ENCODE peak calls at places on chromosome 14, in four cellular contexts. N is HepG2, Y is GM12878, I is H1. P is an unnamed sample. For H3K4me1, the result is how much of the 10 kb centered on the place peaks cover.

GRCh38 chr14:54796961-54797360 is 105.7 kb downstream of the GCH1 start:
- DNase-seq in Y (no peak), I (no peak), N (no peak), P (no peak)

GRCh38 chr14:29444805-29445204 is 482.8 kb downstream of the PRKD1 start:
- DNase-seq in N (no peak), I (no peak), Y (no peak), P (no peak)

GRCh38 chr14:50497351-50497750 is 35.0 kb downstream of the MAP4K5 start:
- DNase-seq in N (no peak), Y (no peak), I (no peak), P (no peak)

GRCh38 chr14:88323086-88323519 is at the start of gene KCNK10:
- DNase-seq in N (no peak), I (peak), Y (no peak), P (no peak)

GRCh38 chr14:31944256-31945073 is 132.6 kb upstream of the ARHGAP5 start:
- DNase-seq in Y (no peak), N (peak), I (no peak), P (no peak)

GRCh38 chr14:99122521-99123125 is 149.4 kb downstream of the BCL11B start:
- DNase-seq in N (no peak), I (peak), Y (no peak), P (no peak)

GRCh38 chr14:29937116-29937515 is 9.5 kb upstream of the PRKD1 start:
- DNase-seq in N (no peak), I (no peak), Y (no peak), P (no peak)

GRCh38 chr14:94079891-94080605 is 954 bp downstream of the DDX24 start:
- DNase-seq in N (peak), I (no peak), Y (no peak), P (no peak)

GRCh38 chr14:78972440-78972839 is 802.3 kb downstream of the NRXN3 start:
- DNase-seq in Y (no peak), I (no peak), N (no peak), P (no peak)

GRCh38 chr14:78968249-78968648 is 798.1 kb downstream of the NRXN3 start:
- DNase-seq in N (no peak), Y (no peak), I (no peak), P (no peak)

GRCh38 chr14:78970677-78971076 is 800.5 kb downstream of the NRXN3 start:
- DNase-seq in N (no peak), Y (no peak), I (no peak), P (no peak)

GRCh38 chr14:78967111-78967809 is 797.1 kb downstream of the NRXN3 start:
- DNase-seq in Y (no peak), I (no peak), N (no peak), P (no peak)
- TF ChIP-seq SUZ12 in Y (no peak), I (no peak), N (no peak), P (no peak)

GRCh38 chr14:34824826-34825225 is 50.3 kb downstream of the BAZ1A start:
- DNase-seq in N (no peak), I (no peak), Y (no peak), P (no peak)
- H3K4me1 ChIP-seq in N (under half), I (under half), Y (under half), P (under half)

GRCh38 chr14:56004807-56005579 is 113.2 kb upstream of the PELI2 start:
- DNase-seq in Y (peak), N (no peak), I (no peak), P (no peak)

GRCh38 chr14:56002316-56002715 is 115.9 kb upstream of the PELI2 start:
- DNase-seq in N (no peak), I (no peak), Y (no peak), P (no peak)

GRCh38 chr14:56004323-56004722 is 113.9 kb upstream of the PELI2 start:
- DNase-seq in Y (no peak), N (no peak), I (no peak), P (no peak)

GRCh38 chr14:56000846-56001245 is 117.4 kb upstream of the PELI2 start:
- DNase-seq in N (no peak), Y (no peak), I (no peak), P (no peak)

GRCh38 chr14:56002876-56003625 is 115.2 kb upstream of the PELI2 start:
- DNase-seq in Y (peak), I (no peak), N (no peak), P (no peak)
- TF ChIP-seq SUZ12 in Y (no peak), I (no peak), N (no peak), P (no peak)

DNA sequence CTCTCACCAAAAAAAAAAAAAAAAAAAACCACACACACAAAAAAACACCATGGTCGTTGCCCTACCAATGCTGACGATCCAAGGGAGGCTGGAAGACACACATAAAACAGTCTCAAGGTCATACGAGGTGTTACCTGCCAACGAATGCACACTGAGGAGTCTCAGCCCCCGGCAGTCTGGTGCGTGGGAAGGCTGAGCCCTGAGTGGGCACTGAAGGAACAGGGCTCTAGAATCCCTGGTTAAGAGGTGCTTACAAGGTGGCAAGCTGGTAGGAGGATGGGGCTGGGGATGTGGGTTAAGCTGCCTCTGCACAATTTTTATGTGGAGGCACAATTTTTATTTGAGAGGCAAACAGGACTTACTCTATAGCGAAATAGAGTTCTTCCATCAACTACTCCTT is 7.9 kb downstream of the LTBP2 start:
- DNase-seq in Y (no peak), I (no peak), N (no peak), P (no peak)
- H3K4me1 ChIP-seq in Y (under half), I (under half), N (under half), P (under half)

DNA sequence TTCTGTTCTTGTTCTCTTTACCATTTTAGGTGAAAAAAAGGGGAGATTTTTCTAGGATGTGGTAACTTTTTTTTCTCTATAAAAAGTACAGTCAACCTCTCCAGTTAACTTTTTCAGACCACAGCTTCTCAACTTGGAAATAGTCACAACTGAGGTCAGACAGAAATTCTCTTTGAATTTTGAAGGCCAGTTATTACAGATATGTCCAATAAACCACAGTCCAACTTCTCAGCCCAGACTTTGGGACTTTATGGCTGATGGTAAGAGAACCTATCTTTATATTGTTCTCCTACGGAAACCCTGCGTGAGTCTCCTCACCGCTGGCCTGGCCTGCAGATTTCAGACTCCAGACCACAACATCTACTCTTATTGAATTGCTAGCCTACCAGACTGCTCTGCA is 176.7 kb downstream of the DACT1 start:
- DNase-seq in I (no peak), N (no peak), Y (no peak), P (no peak)
- TF ChIP-seq SUZ12 in I (no peak), N (no peak), Y (no peak), P (no peak)

GRCh38 chr14:75441731-75442130 is 13.9 kb downstream of the JDP2 start:
- DNase-seq in I (no peak), N (no peak), Y (no peak), P (no peak)
- H3K4me1 ChIP-seq in I (under half), N (under half), Y (under half), P (under half)

DNA sequence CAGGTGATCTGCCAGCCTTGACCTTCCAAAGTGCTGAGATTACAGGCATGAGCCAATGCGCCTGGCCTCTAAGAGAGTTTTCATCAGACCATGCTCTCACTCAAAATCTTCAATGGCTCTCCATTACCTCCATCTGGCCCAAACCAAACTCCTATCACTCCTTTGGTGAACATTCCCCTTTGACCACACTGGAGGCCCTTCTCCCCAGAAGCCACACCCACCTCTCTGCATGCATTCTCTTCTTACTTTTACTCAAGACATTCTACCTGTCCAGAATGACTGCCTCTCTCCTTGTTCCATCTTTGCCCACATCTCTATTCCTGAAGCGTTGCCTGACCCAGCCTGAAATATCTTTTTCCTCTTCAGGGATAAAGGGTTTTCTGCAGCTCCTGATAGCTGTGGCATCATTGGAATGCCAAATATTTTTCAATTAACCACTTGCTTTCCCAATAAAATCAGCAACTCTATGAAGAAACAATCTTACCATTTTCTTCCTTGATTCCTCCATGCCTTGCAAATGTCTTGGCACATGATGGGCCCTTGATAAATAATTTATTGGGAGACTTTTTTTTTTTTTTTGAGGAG is 15.5 kb downstream of the PLEK2 start:
- DNase-seq in I (no peak), Y (no peak), N (no peak), P (no peak)
- TF ChIP-seq SUZ12 in I (no peak), Y (no peak), N (no peak), P (no peak)

DNA sequence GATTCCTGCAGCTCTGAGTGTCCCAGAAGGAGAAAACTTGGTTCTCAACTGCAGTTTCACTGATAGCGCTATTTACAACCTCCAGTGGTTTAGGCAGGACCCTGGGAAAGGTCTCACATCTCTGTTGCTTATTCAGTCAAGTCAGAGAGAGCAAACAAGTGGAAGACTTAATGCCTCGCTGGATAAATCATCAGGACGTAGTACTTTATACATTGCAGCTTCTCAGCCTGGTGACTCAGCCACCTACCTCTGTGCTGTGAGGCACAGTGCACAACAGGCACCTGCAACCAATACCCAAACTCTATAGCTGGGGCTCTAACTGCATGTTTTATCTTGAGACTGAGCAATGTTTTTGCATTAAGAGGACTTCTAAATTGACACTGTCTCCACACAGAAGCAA is 379.2 kb upstream of the OR4E1 start:
- DNase-seq in I (no peak), N (no peak), Y (no peak), P (no peak)
- H3K4me1 ChIP-seq in I (under half), N (under half), Y (under half), P (under half)

GRCh38 chr14:104700747-104701215 is 11.4 kb downstream of the INF2 start:
- DNase-seq in N (no peak), I (no peak), Y (no peak), P (no peak)
- TF ChIP-seq SUZ12 in N (no peak), I (no peak), Y (no peak), P (no peak)

P was measured in NT2/D1.